ENCODE peak calls at places on chromosomes 11 and 22, in four cellular contexts. I, R, E and A are unnamed samples.

GRCh38 chr22:36311386-36312085 is 58.6 kb downstream of the APOL1 start:
- DNase-seq in I (no peak), R (no peak), E (no peak), A (no peak)

GRCh38 chr11:111427471-111427912 is 48.4 kb upstream of the POU2AF1 start:
- DNase-seq in I (peak; percentile 39), R (no peak), E (no peak), A (no peak)

GRCh38 chr11:118622376-118623290 is 15.2 kb downstream of the PHLDB1 start:
- DNase-seq in I (peak; percentile 63), R (peak; percentile 62), E (no peak), A (no peak)

GRCh38 chr11:68938816-68939582 is 35.3 kb downstream of the IGHMBP2 start:
- DNase-seq in I (no peak), R (no peak), E (no peak), A (no peak)

GRCh38 chr22:26592368-26593015 is 2.6 kb upstream of the TPST2 start:
- DNase-seq in I (no peak), R (no peak), E (no peak), A (no peak)

GRCh38 chr11:16117989-16118810 is 238.1 kb downstream of the SOX6 start:
- DNase-seq in I (no peak), R (no peak), E (no peak), A (no peak)

GRCh38 chr22:48627203-48627602 is 1200.5 kb downstream of the BRD1 start:
- DNase-seq in I (peak; percentile 52), R (no peak), E (no peak), A (no peak)

GRCh38 chr11:33454264-33454663 is 197.1 kb downstream of the HIPK3 start:
- DNase-seq in I (no peak), R (no peak), E (no peak), A (no peak)

GRCh38 chr11:17811416-17811815 is 76.8 kb downstream of the KCNC1 start:
- DNase-seq in I (no peak), R (no peak), E (no peak), A (no peak)

GRCh38 chr11:95081412-95081811 is 8.2 kb upstream of the ENDOD1 start:
- DNase-seq in I (peak; percentile 18), R (no peak), E (no peak), A (no peak)

GRCh38 chr11:78449866-78450265 is 32.2 kb upstream of the GAB2 start:
- DNase-seq in I (peak; percentile 43), R (no peak), E (no peak), A (no peak)

GRCh38 chr11:88482871-88483301 is 145.3 kb upstream of the CTSC start:
- DNase-seq in I (no peak), R (no peak), E (no peak), A (peak; percentile 53)

GRCh38 chr11:64176751-64177150 is 9.2 kb upstream of the STIP1 start:
- DNase-seq in I (no peak), R (no peak), E (no peak), A (no peak)

GRCh38 chr11:44113018-44113417 is 17.5 kb downstream of the EXT2 start:
- DNase-seq in I (no peak), R (no peak), E (no peak), A (no peak)

GRCh38 chr11:111977141-111978027 is 40.2 kb downstream of the DIXDC1 start:
- DNase-seq in I (no peak), R (peak; percentile 73), E (no peak), A (no peak)

GRCh38 chr11:66687831-66688281 is 10.2 kb upstream of the RBM4B start:
- DNase-seq in I (no peak), R (no peak), E (no peak), A (no peak)

GRCh38 chr22:49392841-49393510 is 434.7 kb downstream of the BRD1 start:
- DNase-seq in I (no peak), R (no peak), E (no peak), A (no peak)

GRCh38 chr11:44758996-44759395 is 32.2 kb downstream of the TSPAN18 start:
- DNase-seq in I (no peak), R (no peak), E (no peak), A (no peak)

GRCh38 chr11:79419120-79419519 is 21.7 kb downstream of the TENM4 start:
- DNase-seq in I (peak; percentile 66), R (no peak), E (no peak), A (no peak)

GRCh38 chr22:23237201-23237798 is 57.0 kb downstream of the BCR start:
- DNase-seq in I (peak; percentile 67), R (no peak), E (no peak), A (no peak)

GRCh38 chr11:86204356-86204755 is 40.2 kb upstream of the EED start:
- DNase-seq in I (no peak), R (no peak), E (no peak), A (no peak)

GRCh38 chr11:64022125-64022784 is 13.5 kb upstream of the FLRT1 start:
- DNase-seq in I (no peak), R (no peak), E (no peak), A (no peak)

GRCh38 chr11:44313701-44314489 is 4.0 kb upstream of the ALX4 start:
- DNase-seq in I (peak; percentile 73), R (no peak), E (no peak), A (no peak)

GRCh38 chr11:44539971-44540370 is 25.5 kb upstream of the CD82 start:
- DNase-seq in I (no peak), R (no peak), E (no peak), A (no peak)

GRCh38 chr11:124739479-124740276 is at the start of gene NRGN:
- DNase-seq in I (peak; percentile 80), R (peak; percentile 94), E (peak; percentile 76), A (peak; percentile 25)

GRCh38 chr11:118892515-118892914 is 8.8 kb downstream of the CXCR5 start:
- DNase-seq in I (no peak), R (no peak), E (no peak), A (no peak)

GRCh38 chr11:83826078-83826477 is 539.9 kb upstream of the CCDC90B start:
- DNase-seq in I (no peak), R (no peak), E (no peak), A (no peak)

GRCh38 chr11:83827520-83827919 is 541.4 kb upstream of the CCDC90B start:
- DNase-seq in I (no peak), R (no peak), E (no peak), A (peak; percentile 47)

GRCh38 chr11:83823461-83824025 is 537.4 kb upstream of the CCDC90B start:
- DNase-seq in I (no peak), R (no peak), E (no peak), A (no peak)

GRCh38 chr11:83831929-83832328 is 545.8 kb upstream of the CCDC90B start:
- DNase-seq in I (no peak), R (no peak), E (no peak), A (no peak)

DNA sequence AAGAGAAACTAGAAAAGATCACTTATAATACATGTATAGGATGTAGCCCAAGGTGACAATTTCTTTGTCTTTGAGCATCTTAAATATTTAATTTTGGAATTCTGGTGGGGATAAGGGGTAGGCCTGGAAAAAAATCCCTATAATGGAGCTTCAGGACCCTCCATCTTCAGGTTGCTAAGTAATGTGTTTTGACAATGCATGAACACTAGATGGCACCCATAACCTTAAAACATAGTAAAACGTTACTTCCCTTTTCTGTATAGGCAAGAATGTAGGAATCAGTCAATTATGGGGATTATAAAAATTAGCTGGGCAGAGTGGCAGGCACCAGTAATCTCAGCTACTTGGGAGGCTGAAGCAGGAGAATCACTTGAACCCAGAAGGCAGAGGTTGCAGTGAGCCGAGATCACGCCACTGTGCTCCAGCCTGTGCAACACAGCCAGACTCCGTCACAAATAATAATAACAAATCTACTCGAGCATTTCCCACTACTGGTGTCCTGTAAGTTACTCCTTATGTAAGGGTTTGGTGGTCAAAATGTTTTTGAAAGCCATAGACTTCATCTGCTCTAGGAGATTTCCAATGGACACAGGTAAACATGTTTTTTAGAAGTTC is 541.9 kb upstream of the CCDC90B start:
- DNase-seq in I (peak; percentile 59), R (no peak), E (no peak), A (no peak)
- H3K4me3 ChIP-seq in I (no peak overlapping the region), R (peak overlapping the region; percentile 33), E (no peak overlapping the region), A (no peak overlapping the region)

GRCh38 chr11:116499396-116500001 is 273.3 kb downstream of the BUD13 start:
- DNase-seq in I (peak; percentile 44), R (peak; percentile 86), E (peak; percentile 87), A (no peak)
- TF ChIP-seq CTCF in I (peak; percentile 44), R (peak; percentile 67), E (peak; percentile 74), A (peak; percentile 53)

GRCh38 chr11:107265591-107265990 is 192.0 kb downstream of the CWF19L2 start:
- DNase-seq in I (no peak), R (no peak), E (no peak), A (no peak)

GRCh38 chr11:107259826-107260225 is 197.8 kb downstream of the CWF19L2 start:
- DNase-seq in I (no peak), R (no peak), E (no peak), A (no peak)

DNA sequence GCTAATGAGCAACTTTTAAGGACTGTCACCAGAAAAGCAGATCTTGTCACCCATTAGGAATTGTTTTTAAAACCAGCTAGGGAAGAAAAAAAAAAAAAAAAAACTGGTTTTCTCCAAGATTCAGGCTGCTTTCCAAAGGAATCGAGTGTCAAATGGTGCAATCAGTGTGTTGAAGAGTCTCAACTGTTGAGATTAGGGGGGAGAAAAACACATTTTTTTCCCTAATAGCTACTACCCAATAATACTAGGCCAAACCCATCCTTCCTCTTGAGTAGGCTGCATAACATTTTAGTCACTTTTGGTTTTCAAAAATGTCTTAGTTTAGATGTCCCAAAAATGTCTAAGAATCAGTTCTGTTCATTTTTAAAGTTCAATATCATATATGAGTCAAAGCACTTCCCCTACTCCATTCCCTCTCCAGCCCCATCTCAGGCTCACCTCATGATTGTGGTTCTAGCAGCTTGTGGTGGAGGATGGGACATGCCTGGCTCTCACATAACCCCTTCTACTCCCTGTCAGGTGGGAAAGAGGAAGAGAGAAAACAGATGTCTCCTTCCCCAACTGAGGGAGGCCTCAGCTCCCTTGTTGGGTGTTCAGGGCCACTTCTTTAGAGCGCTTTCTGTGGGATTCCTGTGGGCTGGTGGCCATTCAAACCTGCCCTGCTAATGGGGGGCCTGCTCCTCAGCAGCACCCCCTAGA is 193.6 kb downstream of the CWF19L2 start:
- DNase-seq in I (no peak), R (no peak), E (no peak), A (no peak)
- H3K4me3 ChIP-seq in I (no peak overlapping the region), R (no peak overlapping the region), E (no peak overlapping the region), A (no peak overlapping the region)

GRCh38 chr22:19753090-19753842 is 7.3 kb upstream of the TBX1 start:
- DNase-seq in I (no peak), R (no peak), E (no peak), A (no peak)
- TF ChIP-seq CTCF in I (no peak), R (no peak), E (peak; percentile 64), A (peak; percentile 4)

GRCh38 chr11:36564376-36565032 is 3.3 kb upstream of the RAG1 start:
- DNase-seq in I (peak; percentile 77), R (no peak), E (no peak), A (no peak)
- H3K4me3 ChIP-seq in I (peak overlapping the region; percentile 4), R (peak overlapping the region; percentile 41), E (peak overlapping the region; percentile 20), A (peak overlapping the region; percentile 7)